ENCODE peak calls at places on chromosomes 2 and 18, in seven cellular contexts. D is HCT116, J is spleen, Y is endothelial cell of umbilical vein, Q is stomach, R is GM23338, O is HL-60. H is an unnamed sample.

GRCh38 chr2:241932895-241933174 is 63.3 kb downstream of the RTP5 start:
- DNase-seq in D (no peak), J (no peak), Y (no peak), Q (no peak), R (no peak), O (no peak), H (no peak)

GRCh38 chr2:230999477-230999876 is 3.6 kb downstream of the SPATA3 start:
- DNase-seq in D (no peak), J (no peak), Y (no peak), Q (no peak), R (no peak), O (no peak), H (no peak)

GRCh38 chr2:12960671-12961070 is 243.9 kb downstream of the TRIB2 start:
- DNase-seq in D (no peak), J (no peak), Y (no peak), Q (no peak), R (no peak), O (no peak), H (no peak)

GRCh38 chr2:131123192-131123591 is 18.1 kb downstream of the PLEKHB2 start:
- DNase-seq in D (no peak), J (no peak), Y (no peak), Q (no peak), R (no peak), O (no peak), H (no peak)

GRCh38 chr2:73112026-73112912 is 479 bp downstream of the RAB11FIP5 start:
- DNase-seq in D (peak; percentile 12), J (peak; percentile 85), Y (peak; percentile 71), Q (peak; percentile 38), R (peak; percentile 69), O (no peak), H (peak; percentile 83)

GRCh38 chr2:127597984-127598380 is 48.0 kb upstream of the GPR17 start:
- DNase-seq in D (no peak), J (no peak), Y (no peak), Q (no peak), R (no peak), O (no peak), H (no peak)

GRCh38 chr2:45879406-45879805 is 227.9 kb downstream of the PRKCE start:
- DNase-seq in D (no peak), J (no peak), Y (no peak), Q (no peak), R (peak; percentile 10), O (no peak), H (no peak)

GRCh38 chr2:121075006-121075545 is 209.9 kb downstream of the TFCP2L1 start:
- DNase-seq in D (peak; percentile 95), J (no peak), Y (peak; percentile 74), Q (peak; percentile 54), R (peak; percentile 94), O (peak; percentile 6), H (no peak)

GRCh38 chr2:233449071-233449901 is 95.0 kb downstream of the DGKD start:
- DNase-seq in D (no peak), J (peak; percentile 75), Y (peak; percentile 50), Q (no peak), R (peak; percentile 81), O (no peak), H (peak; percentile 55)

GRCh38 chr18:13500227-13500865 is 226.0 kb downstream of the FAM210A start:
- DNase-seq in D (no peak), J (no peak), Y (peak; percentile 83), Q (no peak), R (peak; percentile 88), O (no peak), H (no peak)

GRCh38 chr2:98142106-98142815 is 55.3 kb downstream of the VWA3B start:
- DNase-seq in D (no peak), J (no peak), Y (no peak), Q (no peak), R (no peak), O (no peak), H (peak; percentile 54)

GRCh38 chr2:172481507-172482262 is 54.3 kb downstream of the ITGA6 start:
- DNase-seq in D (no peak), J (no peak), Y (no peak), Q (no peak), R (no peak), O (no peak), H (no peak)

GRCh38 chr18:76519156-76519549 is 24.1 kb upstream of the ZNF516 start:
- DNase-seq in D (no peak), J (no peak), Y (peak; percentile 7), Q (no peak), R (peak; percentile 64), O (no peak), H (no peak)

GRCh38 chr2:222756362-222756831 is 84.9 kb downstream of the MOGAT1 start:
- DNase-seq in D (no peak), J (no peak), Y (no peak), Q (no peak), R (no peak), O (no peak), H (no peak)

GRCh38 chr2:27833931-27834330 is 56.3 kb downstream of the RBKS start:
- DNase-seq in D (no peak), J (no peak), Y (no peak), Q (no peak), R (peak; percentile 20), O (no peak), H (no peak)

GRCh38 chr2:159506764-159507406 is 109.5 kb downstream of the BAZ2B start:
- DNase-seq in D (peak; percentile 31), J (no peak), Y (peak; percentile 40), Q (no peak), R (no peak), O (no peak), H (no peak)

GRCh38 chr2:85868837-85869236 is 20.0 kb downstream of the ST3GAL5 start:
- DNase-seq in D (no peak), J (no peak), Y (no peak), Q (no peak), R (no peak), O (no peak), H (no peak)

GRCh38 chr18:7000484-7001096 is 117.0 kb downstream of the LAMA1 start:
- DNase-seq in D (no peak), J (no peak), Y (peak; percentile 9), Q (no peak), R (peak; percentile 56), O (no peak), H (no peak)

GRCh38 chr18:63146185-63146584 is 173.4 kb downstream of the BCL2 start:
- DNase-seq in D (no peak), J (no peak), Y (no peak), Q (no peak), R (no peak), O (no peak), H (no peak)
- TF ChIP-seq POLR2AphosphoS5 in D (no peak), J (no peak), Y (no peak), Q (no peak), R (no peak), O (no peak), H (no peak)

GRCh38 chr2:17620280-17620679 is 79.8 kb downstream of the VSNL1 start:
- DNase-seq in D (no peak), J (no peak), Y (no peak), Q (no peak), R (peak; percentile 64), O (no peak), H (no peak)
- H3K4me3 ChIP-seq in D (no peak overlapping the region), J (no peak overlapping the region), Y (no peak overlapping the region), Q (no peak overlapping the region), R (no peak overlapping the region), O (no peak overlapping the region), H (no peak overlapping the region)

DNA sequence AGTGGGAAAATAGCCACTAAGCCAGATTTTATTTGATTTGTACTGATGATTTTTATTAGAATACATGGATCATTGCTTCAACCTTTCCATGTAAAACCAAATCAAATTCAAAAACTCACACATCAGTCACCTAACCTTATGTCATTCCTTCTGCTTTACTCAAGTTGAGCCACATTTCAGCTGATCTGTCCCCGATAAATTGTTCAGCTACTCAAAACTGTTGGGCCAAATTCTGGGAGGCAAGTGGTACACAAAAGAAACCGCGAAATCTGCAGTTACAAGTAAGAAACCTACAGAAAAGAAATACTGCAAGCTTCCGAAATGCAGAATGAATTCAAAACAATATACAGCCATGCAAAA is 109.7 kb downstream of the TCF4 start:
- DNase-seq in D (no peak), J (no peak), Y (no peak), Q (no peak), R (no peak), O (no peak), H (no peak)
- H3K27ac ChIP-seq in D (no peak overlapping the region), J (peak overlapping the region; percentile 75), Y (peak overlapping the region; percentile 95), Q (peak overlapping the region; percentile 84), R (peak overlapping the region; percentile 3), O (no peak overlapping the region), H (peak overlapping the region; percentile 81)

GRCh38 chr18:3162181-3162580 is 57.6 kb downstream of the MYOM1 start:
- DNase-seq in D (no peak), J (no peak), Y (no peak), Q (peak; percentile 46), R (peak; percentile 22), O (no peak), H (no peak)
- TF ChIP-seq POLR2AphosphoS5 in D (no peak), J (no peak), Y (no peak), Q (no peak), R (no peak), O (no peak), H (no peak)

GRCh38 chr18:75071866-75072671 is 136.9 kb downstream of the PTGR3 start:
- DNase-seq in D (no peak), J (peak; percentile 78), Y (no peak), Q (no peak), R (no peak), O (no peak), H (no peak)

GRCh38 chr18:75071484-75071785 is 137.5 kb downstream of the PTGR3 start:
- DNase-seq in D (no peak), J (peak; percentile 91), Y (no peak), Q (no peak), R (no peak), O (no peak), H (no peak)

GRCh38 chr18:75070235-75070624 is 138.7 kb downstream of the PTGR3 start:
- DNase-seq in D (no peak), J (peak; percentile 78), Y (no peak), Q (no peak), R (no peak), O (no peak), H (no peak)

GRCh38 chr18:75072672-75073371 is 136.1 kb downstream of the PTGR3 start:
- DNase-seq in D (no peak), J (peak; percentile 82), Y (no peak), Q (no peak), R (no peak), O (no peak), H (no peak)

GRCh38 chr18:75070625-75071483 is 138.1 kb downstream of the PTGR3 start:
- DNase-seq in D (peak; percentile 63), J (peak; percentile 90), Y (peak; percentile 94), Q (peak; percentile 42), R (no peak), O (peak; percentile 96), H (no peak)
- H3K4me3 ChIP-seq in D (peak overlapping the region; percentile 33), J (peak overlapping the region; percentile 30), Y (no peak overlapping the region), Q (peak overlapping the region; percentile 19), R (no peak overlapping the region), O (peak overlapping the region; percentile 25), H (peak overlapping the region; percentile 8)

H was measured in suprapubic skin.